ENCODE peak calls at places on chromosomes 13 and 19, in five cellular contexts. F is astrocyte; S is dorsolateral prefrontal cortex; O is NCI-H82; K is stimulated activated CD8-positive, alpha-beta memory T cell treated with anti-CD3 and anti-CD28 coated beads, Interleukin-4, amount 100 ng/mL, for 4 hours. L is an unnamed sample.

GRCh38 chr13:23960566-23961156 is 63.4 kb upstream of the C1QTNF9B start:
- DNase-seq in O (peak), K (no peak), S (no peak), F (no peak), L (no peak)

GRCh38 chr13:23460309-23460708 is 26.8 kb upstream of the SACS start:
- DNase-seq in O (no peak), F (no peak), S (no peak), K (no peak), L (no peak)

GRCh38 chr19:47479701-47480503 is 4.1 kb downstream of the KPTN start:
- DNase-seq in O (peak), F (no peak), S (no peak), K (no peak), L (no peak)

GRCh38 chr19:52248256-52248655 is 21.1 kb upstream of the ZNF766 start:
- DNase-seq in S (no peak), F (no peak), K (peak), O (peak), L (no peak)

GRCh38 chr19:43078311-43078710 is 4.2 kb downstream of the PSG2 start:
- DNase-seq in K (no peak), S (no peak), O (no peak), F (peak), L (no peak)

GRCh38 chr13:93687261-93687660 is 460.7 kb downstream of the GPC6 start:
- DNase-seq in O (peak), K (no peak), F (peak), S (no peak), L (no peak)

GRCh38 chr13:66347718-66348117 is 882.4 kb downstream of the PCDH9 start:
- DNase-seq in S (no peak), F (peak), K (no peak), O (no peak), L (no peak)

GRCh38 chr19:35436477-35437141 is 11.4 kb upstream of the FFAR2 start:
- DNase-seq in K (no peak), F (no peak), O (no peak), S (no peak), L (no peak)

GRCh38 chr19:17468302-17469091 is 1.8 kb upstream of the SLC27A1 start:
- DNase-seq in F (no peak), S (peak), O (no peak), K (no peak), L (no peak)

GRCh38 chr19:51719251-51719901 is 4.4 kb downstream of the HAS1 start:
- DNase-seq in K (no peak), O (no peak), F (no peak), S (peak), L (no peak)

GRCh38 chr13:73767747-73768315 is 366.4 kb downstream of the KLF12 start:
- DNase-seq in K (no peak), F (no peak), S (no peak), O (peak), L (no peak)

GRCh38 chr13:107743523-107743922 is 471.8 kb downstream of the LIG4 start:
- DNase-seq in S (no peak), O (peak), F (no peak), K (no peak), L (no peak)

GRCh38 chr13:30785146-30785845 is 50.0 kb downstream of the ALOX5AP start:
- DNase-seq in F (no peak), K (no peak), S (no peak), O (no peak), L (no peak)

GRCh38 chr19:1244693-1245451 is 3.3 kb downstream of the ATP5F1D start:
- DNase-seq in F (no peak), O (no peak), K (no peak), S (no peak), L (no peak)

GRCh38 chr19:32404213-32404938 is 1.2 kb upstream of the DPY19L3 start:
- DNase-seq in S (no peak), O (peak), K (no peak), F (no peak), L (no peak)

GRCh38 chr13:28329395-28330158 is 165.4 kb downstream of the FLT1 start:
- DNase-seq in O (no peak), F (peak), S (no peak), K (no peak), L (no peak)

GRCh38 chr13:51585696-51586095 is 1.4 kb downstream of the WDFY2 start:
- DNase-seq in K (no peak), F (peak), O (no peak), S (no peak), L (no peak)

GRCh38 chr19:799076-799881 is 2.0 kb downstream of the PTBP1 start:
- DNase-seq in S (no peak), F (peak), O (peak), K (no peak), L (no peak)

GRCh38 chr19:17337675-17338439 is 504 bp downstream of the GTPBP3 start:
- DNase-seq in S (no peak), K (no peak), F (no peak), O (peak), L (no peak)

GRCh38 chr19:55615553-55616394 is 8.6 kb downstream of the ZNF784 start:
- DNase-seq in S (no peak), K (no peak), O (no peak), F (no peak), L (no peak)

GRCh38 chr19:7224205-7224833 is 69.9 kb downstream of the INSR start:
- DNase-seq in S (peak), K (no peak), O (no peak), F (peak), L (no peak)

GRCh38 chr13:32720026-32720425 is 133.8 kb downstream of the PDS5B start:
- DNase-seq in K (no peak), F (no peak), O (no peak), S (no peak), L (no peak)

GRCh38 chr13:110329798-110330461 is 22.8 kb downstream of the COL4A2 start:
- DNase-seq in K (no peak), S (no peak), F (peak), O (no peak), L (no peak)

GRCh38 chr13:21998279-21998678 is 327.4 kb downstream of the FGF9 start:
- DNase-seq in O (no peak), K (no peak), F (no peak), S (no peak), L (no peak)

GRCh38 chr19:37304190-37304883 is 66.6 kb upstream of the ZNF527 start:
- DNase-seq in O (no peak), F (no peak), K (no peak), S (peak), L (peak)

GRCh38 chr19:54654447-54655321 is 8.1 kb upstream of the LILRB4 start:
- DNase-seq in O (no peak), K (no peak), S (no peak), F (no peak), L (no peak)

GRCh38 chr19:7515471-7516226 is at the start of gene ZNF358:
- DNase-seq in K (no peak), O (peak), F (peak), S (peak), L (peak)

GRCh38 chr13:112822851-112823250 is 133.0 kb downstream of the ATP11A start:
- DNase-seq in O (no peak), K (no peak), S (peak), F (no peak), L (no peak)

GRCh38 chr19:46080561-46080960 is 39.8 kb upstream of the IGFL4 start:
- DNase-seq in K (no peak), O (no peak), F (peak), S (no peak), L (peak)

GRCh38 chr13:111855016-111855590 is 211.8 kb upstream of the SOX1 start:
- DNase-seq in S (no peak), K (no peak), F (no peak), O (no peak), L (no peak)